ENCODE peak calls at places on chromosome 21, in five cellular contexts. One of them, this sample, is unnamed.

GRCh38 chr21:36483095-36483494 is 3.2 kb upstream of the CLDN14 start:
- DNase-seq in RWPE2: no peak
- DNase-seq in lower lobe of right lung: no peak
- DNase-seq in left ventricle myocardium inferior: no peak
- DNase-seq in aorta: no peak
- DNase-seq in this sample: no peak

GRCh38 chr21:35925497-35925896 is 134.8 kb downstream of the SETD4 start:
- DNase-seq in lower lobe of right lung: no peak
- DNase-seq in aorta: no peak
- DNase-seq in left ventricle myocardium inferior: no peak
- DNase-seq in RWPE2: no peak
- DNase-seq in this sample: no peak

GRCh38 chr21:31194510-31195293 is 149.4 kb downstream of the TIAM1 start:
- DNase-seq in aorta: no peak
- DNase-seq in left ventricle myocardium inferior: no peak
- DNase-seq in RWPE2: no peak
- DNase-seq in lower lobe of right lung: no peak
- DNase-seq in this sample: no peak

GRCh38 chr21:35222541-35222941 is 173.4 kb upstream of the RUNX1 start:
- DNase-seq in RWPE2: no peak
- DNase-seq in aorta: no peak
- DNase-seq in lower lobe of right lung: no peak
- DNase-seq in left ventricle myocardium inferior: no peak
- DNase-seq in this sample: no peak

GRCh38 chr21:17900281-17900989 is 81.3 kb upstream of the C21orf91 start:
- DNase-seq in left ventricle myocardium inferior: peak; percentile 51
- DNase-seq in RWPE2: no peak
- DNase-seq in aorta: no peak
- DNase-seq in lower lobe of right lung: no peak
- DNase-seq in this sample: peak; percentile 37

GRCh38 chr21:29208666-29209059 is 78.2 kb downstream of the MAP3K7CL start:
- DNase-seq in aorta: no peak
- DNase-seq in left ventricle myocardium inferior: no peak
- DNase-seq in RWPE2: no peak
- DNase-seq in lower lobe of right lung: no peak
- DNase-seq in this sample: no peak

GRCh38 chr21:35113064-35113463 is 64.0 kb upstream of the RUNX1 start:
- DNase-seq in lower lobe of right lung: no peak
- DNase-seq in aorta: no peak
- DNase-seq in left ventricle myocardium inferior: no peak
- DNase-seq in RWPE2: no peak
- DNase-seq in this sample: no peak

GRCh38 chr21:14243877-14244276 is 27.9 kb downstream of the RBM11 start:
- DNase-seq in left ventricle myocardium inferior: no peak
- DNase-seq in RWPE2: no peak
- DNase-seq in aorta: no peak
- DNase-seq in lower lobe of right lung: no peak
- DNase-seq in this sample: no peak

GRCh38 chr21:41631564-41632461 is 123.9 kb upstream of the TMPRSS2 start:
- DNase-seq in lower lobe of right lung: peak; percentile 75
- DNase-seq in aorta: no peak
- DNase-seq in left ventricle myocardium inferior: no peak
- DNase-seq in RWPE2: peak; percentile 93
- DNase-seq in this sample: no peak

GRCh38 chr21:36124395-36124794 is 10.5 kb upstream of the CBR3 start:
- DNase-seq in RWPE2: no peak
- DNase-seq in aorta: no peak
- DNase-seq in left ventricle myocardium inferior: no peak
- DNase-seq in lower lobe of right lung: no peak
- DNase-seq in this sample: no peak

GRCh38 chr21:37006521-37007291 is at the start of gene RIPPLY3:
- DNase-seq in left ventricle myocardium inferior: no peak
- DNase-seq in RWPE2: no peak
- DNase-seq in lower lobe of right lung: no peak
- DNase-seq in aorta: no peak
- DNase-seq in this sample: no peak

GRCh38 chr21:31520506-31521163 is 138.9 kb upstream of the SOD1 start:
- DNase-seq in aorta: peak; percentile 5
- DNase-seq in RWPE2: no peak
- DNase-seq in left ventricle myocardium inferior: no peak
- DNase-seq in lower lobe of right lung: no peak
- DNase-seq in this sample: no peak

GRCh38 chr21:36613064-36613463 is 85.9 kb upstream of the SIM2 start:
- DNase-seq in lower lobe of right lung: no peak
- DNase-seq in RWPE2: no peak
- DNase-seq in left ventricle myocardium inferior: no peak
- DNase-seq in aorta: no peak
- DNase-seq in this sample: no peak

GRCh38 chr21:19941626-19942025 is 1056.6 kb upstream of the NCAM2 start:
- DNase-seq in lower lobe of right lung: no peak
- DNase-seq in RWPE2: no peak
- DNase-seq in aorta: no peak
- DNase-seq in left ventricle myocardium inferior: no peak
- DNase-seq in this sample: no peak

GRCh38 chr21:46603228-46603627 is 1.7 kb downstream of the S100B start:
- DNase-seq in lower lobe of right lung: no peak
- DNase-seq in RWPE2: no peak
- DNase-seq in left ventricle myocardium inferior: no peak
- DNase-seq in aorta: no peak
- DNase-seq in this sample: no peak
- H3K4me1 ChIP-seq in lower lobe of right lung: peaks cover 36% of the 10 kb centered on the region
- H3K4me1 ChIP-seq in RWPE2: no peaks in the 10 kb centered on the region
- H3K4me1 ChIP-seq in left ventricle myocardium inferior: peaks cover 20% of the 10 kb centered on the region
- H3K4me1 ChIP-seq in aorta: no peaks in the 10 kb centered on the region
- H3K4me1 ChIP-seq in this sample: peaks cover 12% of the 10 kb centered on the region

GRCh38 chr21:45638707-45639106 is 4.8 kb upstream of the PCBP3 start:
- DNase-seq in RWPE2: no peak
- DNase-seq in aorta: peak; percentile 26
- DNase-seq in left ventricle myocardium inferior: no peak
- DNase-seq in lower lobe of right lung: no peak
- DNase-seq in this sample: no peak
- H3K4me1 ChIP-seq in RWPE2: no peaks in the 10 kb centered on the region
- H3K4me1 ChIP-seq in aorta: no peaks in the 10 kb centered on the region
- H3K4me1 ChIP-seq in left ventricle myocardium inferior: peaks cover 21% of the 10 kb centered on the region
- H3K4me1 ChIP-seq in lower lobe of right lung: no peaks in the 10 kb centered on the region
- H3K4me1 ChIP-seq in this sample: no peaks in the 10 kb centered on the region

DNA sequence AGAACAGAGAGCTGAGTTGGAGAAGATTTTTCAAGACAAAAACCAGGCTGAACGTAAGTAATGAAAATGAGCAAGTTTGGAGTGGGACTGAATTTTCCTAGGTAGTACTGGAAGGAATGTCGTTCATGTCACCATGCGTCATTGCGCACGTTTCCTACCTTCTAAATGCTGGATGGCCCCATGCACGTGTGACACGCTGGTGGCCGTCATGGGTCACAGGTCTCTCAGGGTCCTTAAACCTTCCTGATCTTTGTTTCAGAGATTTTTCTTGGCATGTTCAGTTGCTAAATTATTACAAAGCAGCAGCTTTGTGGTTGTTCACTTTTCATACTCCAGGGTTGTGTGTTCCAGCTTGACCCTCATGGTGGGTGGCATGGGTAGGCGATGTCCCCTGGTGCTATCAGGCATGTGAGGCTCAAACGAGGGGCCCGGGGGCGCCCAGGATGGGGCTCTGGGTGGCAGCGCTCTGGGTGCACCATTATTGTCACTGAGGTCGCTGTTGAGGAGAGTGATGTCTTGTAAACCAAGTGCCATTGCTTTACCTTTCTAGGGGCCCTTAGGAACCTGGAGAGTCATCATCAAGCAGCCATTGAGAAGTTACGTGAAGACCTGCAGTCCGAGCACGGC is 25.3 kb downstream of the PCNT start:
- DNase-seq in left ventricle myocardium inferior: no peak
- DNase-seq in lower lobe of right lung: no peak
- DNase-seq in RWPE2: no peak
- DNase-seq in aorta: no peak
- DNase-seq in this sample: no peak
- H3K4me1 ChIP-seq in left ventricle myocardium inferior: peaks cover 17% of the 10 kb centered on the region
- H3K4me1 ChIP-seq in lower lobe of right lung: no peaks in the 10 kb centered on the region
- H3K4me1 ChIP-seq in RWPE2: no peaks in the 10 kb centered on the region
- H3K4me1 ChIP-seq in aorta: no peaks in the 10 kb centered on the region
- H3K4me1 ChIP-seq in this sample: no peaks in the 10 kb centered on the region

DNA sequence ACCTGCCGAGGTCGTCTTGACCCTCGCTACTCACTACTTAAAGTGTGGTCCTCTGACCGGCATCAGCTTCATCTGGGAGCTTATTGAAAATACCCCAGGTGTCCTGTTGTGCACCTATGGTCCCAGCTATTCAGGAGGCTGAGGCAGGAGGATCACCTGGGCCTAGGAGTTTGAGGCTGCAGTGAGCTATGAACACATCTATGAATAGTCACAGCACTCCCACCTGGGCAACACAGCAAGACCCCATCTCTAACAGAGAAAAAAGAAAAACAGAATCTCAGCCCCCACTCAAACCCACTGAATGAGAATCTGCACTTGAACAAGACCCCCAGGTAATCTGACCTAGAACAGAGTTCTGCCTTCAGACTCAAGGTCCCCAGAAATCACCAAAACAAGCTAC is 8.7 kb upstream of the OLIG1 start:
- DNase-seq in lower lobe of right lung: no peak
- DNase-seq in aorta: no peak
- DNase-seq in left ventricle myocardium inferior: no peak
- DNase-seq in RWPE2: no peak
- DNase-seq in this sample: no peak
- H3K4me1 ChIP-seq in lower lobe of right lung: peaks cover 9% of the 10 kb centered on the region
- H3K4me1 ChIP-seq in aorta: no peaks in the 10 kb centered on the region
- H3K4me1 ChIP-seq in left ventricle myocardium inferior: peaks cover 13% of the 10 kb centered on the region
- H3K4me1 ChIP-seq in RWPE2: no peaks in the 10 kb centered on the region
- H3K4me1 ChIP-seq in this sample: peaks cover 9% of the 10 kb centered on the region

GRCh38 chr21:43726686-43727570 is 8.0 kb downstream of the PDXK start:
- DNase-seq in lower lobe of right lung: peak; percentile 81
- DNase-seq in left ventricle myocardium inferior: peak; percentile 36
- DNase-seq in RWPE2: no peak
- DNase-seq in aorta: peak; percentile 78
- DNase-seq in this sample: peak; percentile 78
- H3K4me1 ChIP-seq in lower lobe of right lung: peaks cover 79% of the 10 kb centered on the region
- H3K4me1 ChIP-seq in left ventricle myocardium inferior: peaks cover 70% of the 10 kb centered on the region
- H3K4me1 ChIP-seq in RWPE2: peaks cover 53% of the 10 kb centered on the region
- H3K4me1 ChIP-seq in aorta: no peaks in the 10 kb centered on the region
- H3K4me1 ChIP-seq in this sample: peaks cover 46% of the 10 kb centered on the region

GRCh38 chr21:42673633-42674328 is 20.4 kb downstream of the PDE9A start:
- DNase-seq in lower lobe of right lung: no peak
- DNase-seq in RWPE2: no peak
- DNase-seq in left ventricle myocardium inferior: no peak
- DNase-seq in aorta: no peak
- DNase-seq in this sample: no peak
- H3K4me1 ChIP-seq in lower lobe of right lung: peaks cover 6% of the 10 kb centered on the region
- H3K4me1 ChIP-seq in RWPE2: peaks cover 29% of the 10 kb centered on the region
- H3K4me1 ChIP-seq in left ventricle myocardium inferior: peaks cover 26% of the 10 kb centered on the region
- H3K4me1 ChIP-seq in aorta: no peaks in the 10 kb centered on the region
- H3K4me1 ChIP-seq in this sample: peaks cover 31% of the 10 kb centered on the region

DNA sequence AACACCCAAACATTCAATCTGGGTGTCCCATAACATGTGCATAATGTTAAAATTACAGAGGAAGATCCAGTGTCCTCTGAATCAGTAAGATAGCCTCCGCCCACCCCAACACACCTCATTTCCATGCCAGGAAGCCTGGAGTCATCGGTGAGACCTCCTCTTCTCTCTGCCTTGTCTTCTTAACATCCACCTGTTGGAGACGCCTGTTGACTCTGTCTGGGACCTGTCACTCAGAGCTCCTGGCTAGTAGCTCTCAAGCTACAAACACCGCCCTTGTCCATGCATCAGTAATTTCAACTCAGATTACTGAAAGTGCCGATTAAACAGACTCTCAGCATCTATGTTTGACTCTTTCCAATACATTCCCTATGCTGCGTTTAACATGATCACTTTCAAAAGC is 27.4 kb downstream of the KCNJ15 start:
- DNase-seq in RWPE2: no peak
- DNase-seq in aorta: no peak
- DNase-seq in left ventricle myocardium inferior: no peak
- DNase-seq in lower lobe of right lung: no peak
- DNase-seq in this sample: no peak
- H3K4me1 ChIP-seq in RWPE2: peaks cover 34% of the 10 kb centered on the region
- H3K4me1 ChIP-seq in aorta: no peaks in the 10 kb centered on the region
- H3K4me1 ChIP-seq in left ventricle myocardium inferior: no peaks in the 10 kb centered on the region
- H3K4me1 ChIP-seq in lower lobe of right lung: peaks cover 42% of the 10 kb centered on the region
- H3K4me1 ChIP-seq in this sample: no peaks in the 10 kb centered on the region

GRCh38 chr21:44868707-44869106 is 4.8 kb downstream of the PTTG1IP start:
- DNase-seq in left ventricle myocardium inferior: no peak
- DNase-seq in aorta: no peak
- DNase-seq in RWPE2: no peak
- DNase-seq in lower lobe of right lung: no peak
- DNase-seq in this sample: no peak
- H3K4me1 ChIP-seq in left ventricle myocardium inferior: peaks cover 91% of the 10 kb centered on the region
- H3K4me1 ChIP-seq in aorta: peaks cover 4% of the 10 kb centered on the region
- H3K4me1 ChIP-seq in RWPE2: peaks cover 48% of the 10 kb centered on the region
- H3K4me1 ChIP-seq in lower lobe of right lung: peaks cover 81% of the 10 kb centered on the region
- H3K4me1 ChIP-seq in this sample: peaks cover 34% of the 10 kb centered on the region